ENCODE peak calls at places on chromosomes 4 and X, in five cellular contexts. O is ACHN, T is non-pigmented ciliary epithelial cell, S is SK-MEL-5, Y is progenitor cell of endocrine pancreas. B is an unnamed sample.
A peak's percentile ranks its signal among the peaks of the same experiment; 100 is the strongest.

GRCh38 chrX:154348646-154349358 is 25.6 kb downstream of the FLNA start:
- DNase-seq in O (no peak), T (no peak), S (no peak), Y (no peak), B (no peak)

GRCh38 chrX:23797371-23798128 is 14.6 kb downstream of the SAT1 start:
- DNase-seq in O (no peak), T (no peak), S (no peak), Y (no peak), B (no peak)

GRCh38 chr4:123619895-123620294 is 223.3 kb downstream of the SPRY1 start:
- DNase-seq in O (no peak), T (no peak), S (no peak), Y (no peak), B (no peak)

GRCh38 chr4:158722291-158722916 is 792 bp downstream of the PPID start:
- DNase-seq in O (peak; percentile 20), T (no peak), S (peak; percentile 30), Y (no peak), B (no peak)

GRCh38 chr4:90486346-90486745 is 359.2 kb downstream of the CCSER1 start:
- DNase-seq in O (no peak), T (no peak), S (no peak), Y (no peak), B (no peak)

GRCh38 chr4:112361181-112361791 is 64.1 kb downstream of the ALPK1 start:
- DNase-seq in O (no peak), T (peak; percentile 20), S (peak; percentile 4), Y (no peak), B (peak; percentile 12)

GRCh38 chrX:100768679-100769338 is 36.9 kb upstream of the SYTL4 start:
- DNase-seq in O (peak; percentile 65), T (no peak), S (peak; percentile 72), Y (peak; percentile 80), B (no peak)

GRCh38 chr4:156971623-156972369 is at the start of gene PDGFC:
- DNase-seq in O (peak; percentile 89), T (no peak), S (peak; percentile 18), Y (peak; percentile 89), B (no peak)

GRCh38 chrX:63421411-63421810 is 70.3 kb upstream of the SPIN4 start:
- DNase-seq in O (no peak), T (no peak), S (peak; percentile 1), Y (no peak), B (no peak)

GRCh38 chr4:6716958-6717655 is 1.1 kb downstream of the BLOC1S4 start:
- DNase-seq in O (no peak), T (no peak), S (no peak), Y (no peak), B (no peak)

GRCh38 chrX:102930990-102931756 is 5.9 kb upstream of the RAB40AL start:
- DNase-seq in O (no peak), T (no peak), S (no peak), Y (no peak), B (no peak)

GRCh38 chr4:153402366-153402765 is 57.9 kb downstream of the MND1 start:
- DNase-seq in O (no peak), T (peak; percentile 62), S (no peak), Y (no peak), B (no peak)

GRCh38 chrX:21481761-21482160 is 107.5 kb downstream of the CNKSR2 start:
- DNase-seq in O (no peak), T (no peak), S (no peak), Y (no peak), B (no peak)

GRCh38 chr4:40240040-40240653 is 43.3 kb downstream of the RHOH start:
- DNase-seq in O (no peak), T (no peak), S (no peak), Y (no peak), B (no peak)

GRCh38 chr4:4386296-4386735 is 586 bp upstream of the NSG1 start:
- DNase-seq in O (no peak), T (no peak), S (peak; percentile 46), Y (peak; percentile 34), B (no peak)

GRCh38 chrX:1334854-1335253 is 1.7 kb upstream of the IL3RA start:
- DNase-seq in O (no peak), T (no peak), S (no peak), Y (no peak), B (no peak)

GRCh38 chr4:47075919-47076318 is 44.6 kb downstream of the GABRB1 start:
- DNase-seq in O (no peak), T (no peak), S (no peak), Y (no peak), B (no peak)

GRCh38 chrX:154712781-154713391 is 38.0 kb downstream of the GAB3 start:
- DNase-seq in O (peak; percentile 31), T (no peak), S (no peak), Y (no peak), B (no peak)

GRCh38 chr4:78806943-78807458 is 30.9 kb downstream of the BMP2K start:
- DNase-seq in O (no peak), T (no peak), S (no peak), Y (no peak), B (no peak)

GRCh38 chr4:150264595-150265141 is 186.4 kb downstream of the DCLK2 start:
- DNase-seq in O (no peak), T (no peak), S (no peak), Y (no peak), B (no peak)

GRCh38 chr4:20464381-20464780 is 212.7 kb downstream of the SLIT2 start:
- DNase-seq in O (peak; percentile 85), T (peak; percentile 75), S (no peak), Y (no peak), B (peak; percentile 84)

GRCh38 chr4:177569443-177569842 is 127.2 kb upstream of the AGA start:
- DNase-seq in O (no peak), T (no peak), S (no peak), Y (no peak), B (no peak)

GRCh38 chrX:87468941-87469340 is 48.7 kb upstream of the KLHL4 start:
- DNase-seq in O (no peak), T (no peak), S (no peak), Y (no peak), B (no peak)

GRCh38 chr4:120870279-120870673 is 52.2 kb downstream of the PRDM5 start:
- DNase-seq in O (no peak), T (no peak), S (no peak), Y (no peak), B (no peak)

GRCh38 chrX:108735680-108736508 is 469 bp downstream of the IRS4 start:
- DNase-seq in O (peak; percentile 0), T (no peak), S (no peak), Y (peak; percentile 15), B (no peak)

GRCh38 chr4:122117743-122118142 is 34.4 kb upstream of the BLTP1 start:
- DNase-seq in O (no peak), T (no peak), S (no peak), Y (no peak), B (peak; percentile 3)

GRCh38 chr4:102103368-102103767 is 241.9 kb downstream of the SLC39A8 start:
- DNase-seq in O (no peak), T (no peak), S (no peak), Y (no peak), B (no peak)

GRCh38 chr4:52880994-52881393 is 18.9 kb downstream of the RASL11B start:
- DNase-seq in O (no peak), T (no peak), S (no peak), Y (no peak), B (no peak)

GRCh38 chr4:3686746-3687145 is 79.4 kb upstream of the ADRA2C start:
- DNase-seq in O (no peak), T (no peak), S (no peak), Y (no peak), B (no peak)

GRCh38 chr4:68808060-68808459 is 7.7 kb upstream of the UGT2B10 start:
- DNase-seq in O (no peak), T (no peak), S (no peak), Y (no peak), B (no peak)

GRCh38 chr4:1255151-1255550 is 6.2 kb upstream of the CTBP1 start:
- DNase-seq in O (no peak), T (no peak), S (no peak), Y (no peak), B (no peak)

GRCh38 chrX:53281321-53281822 is at the start of gene IQSEC2:
- DNase-seq in O (peak; percentile 73), T (no peak), S (peak; percentile 73), Y (no peak), B (no peak)

GRCh38 chr4:77600521-77601451 is 4.8 kb upstream of the CXCL13 start:
- DNase-seq in O (peak; percentile 43), T (no peak), S (peak; percentile 49), Y (peak; percentile 13), B (no peak)

GRCh38 chr4:184282251-184282713 is 64.6 kb upstream of the ENPP6 start:
- DNase-seq in O (no peak), T (no peak), S (no peak), Y (no peak), B (no peak)

GRCh38 chr4:146585761-146586333 is 52.8 kb upstream of the POU4F2 start:
- DNase-seq in O (no peak), T (peak; percentile 6), S (no peak), Y (no peak), B (peak; percentile 36)

GRCh38 chr4:139798456-139798855 is 132.8 kb downstream of the MGST2 start:
- DNase-seq in O (no peak), T (no peak), S (no peak), Y (no peak), B (no peak)

GRCh38 chrX:140712413-140713173 is 3.0 kb downstream of the LINC00632 start:
- DNase-seq in O (peak; percentile 9), T (no peak), S (peak; percentile 53), Y (peak; percentile 42), B (peak; percentile 49)